ENCODE peak calls at places on chromosomes 4 and X, in eight cellular contexts. One of them, this sample, is unnamed.

GRCh38 chr4:44623687-44624086 is 27.7 kb downstream of the YIPF7 start:
- DNase-seq in memory B cell: no peak
- DNase-seq in heart left ventricle: no peak
- DNase-seq in activated CD8-positive, alpha-beta memory T cell treated with anti-CD3 and anti-CD28 coated beads, Interleukin-2, amount 50 U/mL, for 48 hours: no peak
- DNase-seq in hippocampal formation: no peak
- DNase-seq in activated T-helper 1 cell treated with anti-CD3 and anti-CD28 coated beads, Interleukin-2, amount 50 U/mL, for 16 hours: no peak
- DNase-seq in GM13976: no peak
- DNase-seq in fibroblast of pulmonary artery: no peak
- DNase-seq in this sample: no peak

GRCh38 chrX:21972721-21973120 is 32.2 kb downstream of the SMS start:
- DNase-seq in heart left ventricle: no peak
- DNase-seq in memory B cell: no peak
- DNase-seq in fibroblast of pulmonary artery: peak; percentile 77
- DNase-seq in hippocampal formation: no peak
- DNase-seq in activated T-helper 1 cell treated with anti-CD3 and anti-CD28 coated beads, Interleukin-2, amount 50 U/mL, for 16 hours: no peak
- DNase-seq in activated CD8-positive, alpha-beta memory T cell treated with anti-CD3 and anti-CD28 coated beads, Interleukin-2, amount 50 U/mL, for 48 hours: no peak
- DNase-seq in GM13976: no peak
- DNase-seq in this sample: no peak

GRCh38 chr4:173411106-173411703 is 12.3 kb upstream of the SCRG1 start:
- DNase-seq in hippocampal formation: no peak
- DNase-seq in fibroblast of pulmonary artery: peak; percentile 46
- DNase-seq in GM13976: no peak
- DNase-seq in memory B cell: no peak
- DNase-seq in activated CD8-positive, alpha-beta memory T cell treated with anti-CD3 and anti-CD28 coated beads, Interleukin-2, amount 50 U/mL, for 48 hours: no peak
- DNase-seq in heart left ventricle: no peak
- DNase-seq in activated T-helper 1 cell treated with anti-CD3 and anti-CD28 coated beads, Interleukin-2, amount 50 U/mL, for 16 hours: no peak
- DNase-seq in this sample: no peak

GRCh38 chrX:46754450-46755075 is 4.4 kb downstream of the SLC9A7 start:
- DNase-seq in activated CD8-positive, alpha-beta memory T cell treated with anti-CD3 and anti-CD28 coated beads, Interleukin-2, amount 50 U/mL, for 48 hours: no peak
- DNase-seq in heart left ventricle: no peak
- DNase-seq in GM13976: no peak
- DNase-seq in memory B cell: no peak
- DNase-seq in activated T-helper 1 cell treated with anti-CD3 and anti-CD28 coated beads, Interleukin-2, amount 50 U/mL, for 16 hours: no peak
- DNase-seq in hippocampal formation: no peak
- DNase-seq in fibroblast of pulmonary artery: no peak
- DNase-seq in this sample: no peak

GRCh38 chr4:161762796-161763195 is 401.0 kb downstream of the FSTL5 start:
- DNase-seq in heart left ventricle: no peak
- DNase-seq in activated CD8-positive, alpha-beta memory T cell treated with anti-CD3 and anti-CD28 coated beads, Interleukin-2, amount 50 U/mL, for 48 hours: no peak
- DNase-seq in memory B cell: no peak
- DNase-seq in hippocampal formation: no peak
- DNase-seq in GM13976: no peak
- DNase-seq in activated T-helper 1 cell treated with anti-CD3 and anti-CD28 coated beads, Interleukin-2, amount 50 U/mL, for 16 hours: no peak
- DNase-seq in fibroblast of pulmonary artery: peak; percentile 51
- DNase-seq in this sample: no peak

GRCh38 chrX:139738581-139738980 is 30.6 kb upstream of the MCF2 start:
- DNase-seq in activated CD8-positive, alpha-beta memory T cell treated with anti-CD3 and anti-CD28 coated beads, Interleukin-2, amount 50 U/mL, for 48 hours: no peak
- DNase-seq in heart left ventricle: no peak
- DNase-seq in activated T-helper 1 cell treated with anti-CD3 and anti-CD28 coated beads, Interleukin-2, amount 50 U/mL, for 16 hours: no peak
- DNase-seq in hippocampal formation: no peak
- DNase-seq in fibroblast of pulmonary artery: peak; percentile 17
- DNase-seq in memory B cell: no peak
- DNase-seq in GM13976: no peak
- DNase-seq in this sample: no peak

GRCh38 chr4:152047451-152047850 is 286.6 kb upstream of the GATB start:
- DNase-seq in GM13976: no peak
- DNase-seq in hippocampal formation: no peak
- DNase-seq in activated CD8-positive, alpha-beta memory T cell treated with anti-CD3 and anti-CD28 coated beads, Interleukin-2, amount 50 U/mL, for 48 hours: no peak
- DNase-seq in fibroblast of pulmonary artery: no peak
- DNase-seq in memory B cell: no peak
- DNase-seq in activated T-helper 1 cell treated with anti-CD3 and anti-CD28 coated beads, Interleukin-2, amount 50 U/mL, for 16 hours: no peak
- DNase-seq in heart left ventricle: no peak
- DNase-seq in this sample: no peak

GRCh38 chr4:84733343-84734033 is 150.6 kb downstream of the CDS1 start:
- DNase-seq in activated CD8-positive, alpha-beta memory T cell treated with anti-CD3 and anti-CD28 coated beads, Interleukin-2, amount 50 U/mL, for 48 hours: no peak
- DNase-seq in hippocampal formation: no peak
- DNase-seq in GM13976: no peak
- DNase-seq in memory B cell: no peak
- DNase-seq in heart left ventricle: peak; percentile 52
- DNase-seq in activated T-helper 1 cell treated with anti-CD3 and anti-CD28 coated beads, Interleukin-2, amount 50 U/mL, for 16 hours: no peak
- DNase-seq in fibroblast of pulmonary artery: no peak
- DNase-seq in this sample: no peak

GRCh38 chrX:318068-318738 is 393 bp downstream of the GTPBP6 start:
- DNase-seq in heart left ventricle: peak; percentile 97
- DNase-seq in activated T-helper 1 cell treated with anti-CD3 and anti-CD28 coated beads, Interleukin-2, amount 50 U/mL, for 16 hours: peak; percentile 89
- DNase-seq in fibroblast of pulmonary artery: peak; percentile 99
- DNase-seq in hippocampal formation: no peak
- DNase-seq in activated CD8-positive, alpha-beta memory T cell treated with anti-CD3 and anti-CD28 coated beads, Interleukin-2, amount 50 U/mL, for 48 hours: peak; percentile 96
- DNase-seq in memory B cell: peak; percentile 91
- DNase-seq in GM13976: peak; percentile 94
- DNase-seq in this sample: no peak

GRCh38 chr4:107034091-107034698 is 1.9 kb downstream of the DKK2 start:
- DNase-seq in activated T-helper 1 cell treated with anti-CD3 and anti-CD28 coated beads, Interleukin-2, amount 50 U/mL, for 16 hours: no peak
- DNase-seq in hippocampal formation: peak; percentile 35
- DNase-seq in memory B cell: no peak
- DNase-seq in fibroblast of pulmonary artery: no peak
- DNase-seq in activated CD8-positive, alpha-beta memory T cell treated with anti-CD3 and anti-CD28 coated beads, Interleukin-2, amount 50 U/mL, for 48 hours: peak; percentile 49
- DNase-seq in GM13976: peak; percentile 15
- DNase-seq in heart left ventricle: peak; percentile 51
- DNase-seq in this sample: no peak

GRCh38 chr4:173420324-173420752 is 21.4 kb upstream of the SCRG1 start:
- DNase-seq in memory B cell: no peak
- DNase-seq in activated T-helper 1 cell treated with anti-CD3 and anti-CD28 coated beads, Interleukin-2, amount 50 U/mL, for 16 hours: no peak
- DNase-seq in fibroblast of pulmonary artery: peak; percentile 56
- DNase-seq in activated CD8-positive, alpha-beta memory T cell treated with anti-CD3 and anti-CD28 coated beads, Interleukin-2, amount 50 U/mL, for 48 hours: no peak
- DNase-seq in heart left ventricle: no peak
- DNase-seq in hippocampal formation: peak; percentile 81
- DNase-seq in GM13976: peak; percentile 29
- DNase-seq in this sample: no peak

GRCh38 chr4:19403786-19404185 is 847.9 kb upstream of the SLIT2 start:
- DNase-seq in activated T-helper 1 cell treated with anti-CD3 and anti-CD28 coated beads, Interleukin-2, amount 50 U/mL, for 16 hours: no peak
- DNase-seq in hippocampal formation: no peak
- DNase-seq in heart left ventricle: no peak
- DNase-seq in memory B cell: no peak
- DNase-seq in activated CD8-positive, alpha-beta memory T cell treated with anti-CD3 and anti-CD28 coated beads, Interleukin-2, amount 50 U/mL, for 48 hours: no peak
- DNase-seq in fibroblast of pulmonary artery: no peak
- DNase-seq in GM13976: no peak
- DNase-seq in this sample: no peak

GRCh38 chrX:136387951-136388502 is 87.3 kb downstream of the ADGRG4 start:
- DNase-seq in fibroblast of pulmonary artery: no peak
- DNase-seq in hippocampal formation: no peak
- DNase-seq in heart left ventricle: no peak
- DNase-seq in memory B cell: no peak
- DNase-seq in activated CD8-positive, alpha-beta memory T cell treated with anti-CD3 and anti-CD28 coated beads, Interleukin-2, amount 50 U/mL, for 48 hours: no peak
- DNase-seq in GM13976: no peak
- DNase-seq in activated T-helper 1 cell treated with anti-CD3 and anti-CD28 coated beads, Interleukin-2, amount 50 U/mL, for 16 hours: no peak
- DNase-seq in this sample: no peak

This sample was measured in NCI-H187 treated with DMSO at 0.1 percent for 48 hours.